ENCODE peak calls at places on chromosome 16, in seven cellular contexts. K, A, D, V, U, W and T are unnamed samples.

GRCh38 chr16:49520684-49521083 is 147.1 kb downstream of the C16orf78 start:
- DNase-seq in V (peak), K (no peak), W (no peak), D (no peak), U (no peak), A (no peak), T (no peak)

GRCh38 chr16:684961-685696 is 995 bp upstream of the JMJD8 start:
- DNase-seq in V (no peak), K (no peak), U (no peak), D (no peak), W (no peak), A (no peak), T (no peak)

GRCh38 chr16:2340564-2341455 is at the start of gene ABCA3:
- DNase-seq in U (peak), A (peak), W (peak), K (peak), D (peak), V (peak), T (peak)

GRCh38 chr16:17657037-17657436 is 186.3 kb upstream of the XYLT1 start:
- DNase-seq in A (no peak), U (no peak), K (no peak), W (no peak), D (no peak), V (no peak), T (peak)

GRCh38 chr16:1150511-1150982 is 2.4 kb upstream of the CACNA1H start:
- DNase-seq in D (no peak), K (peak), U (no peak), V (no peak), W (no peak), A (no peak), T (peak)

GRCh38 chr16:48611329-48612137 is 1.6 kb upstream of the N4BP1 start:
- DNase-seq in W (no peak), U (peak), V (peak), A (peak), D (no peak), K (peak), T (peak)

GRCh38 chr16:874366-875181 is 74.0 kb upstream of the GNG13 start:
- DNase-seq in U (no peak), A (no peak), D (no peak), K (no peak), V (peak), W (no peak), T (no peak)

GRCh38 chr16:23391381-23392222 is 61.4 kb downstream of the COG7 start:
- DNase-seq in D (no peak), K (no peak), U (no peak), W (no peak), V (peak), A (no peak), T (no peak)

GRCh38 chr16:3007957-3008748 is 4.6 kb upstream of the CLDN9 start:
- DNase-seq in U (no peak), V (no peak), D (peak), K (no peak), W (no peak), A (no peak), T (peak)

GRCh38 chr16:51353055-51353454 is 202.0 kb upstream of the SALL1 start:
- DNase-seq in V (no peak), D (no peak), A (no peak), K (no peak), W (no peak), U (no peak), T (no peak)

GRCh38 chr16:72749091-72749490 is 298.8 kb downstream of the ZFHX3 start:
- DNase-seq in K (no peak), W (no peak), A (no peak), U (no peak), D (no peak), V (no peak), T (no peak)

GRCh38 chr16:72937360-72937759 is 110.6 kb downstream of the ZFHX3 start:
- DNase-seq in V (no peak), U (no peak), A (no peak), K (no peak), D (no peak), W (no peak), T (no peak)

GRCh38 chr16:9124444-9124843 is 33.0 kb downstream of the HAPSTR1 start:
- DNase-seq in K (no peak), W (no peak), A (no peak), V (no peak), U (no peak), D (no peak), T (no peak)

GRCh38 chr16:10878644-10879498 is 1.9 kb downstream of the CIITA start:
- DNase-seq in D (no peak), U (no peak), A (no peak), V (no peak), W (no peak), K (no peak), T (no peak)

GRCh38 chr16:23835390-23836077 is at the start of gene PRKCB:
- DNase-seq in D (peak), V (no peak), W (peak), U (peak), K (peak), A (peak), T (peak)

GRCh38 chr16:85281181-85281580 is 168.9 kb upstream of the CIBAR2 start:
- DNase-seq in D (no peak), U (no peak), K (no peak), A (no peak), V (no peak), W (no peak), T (no peak)

GRCh38 chr16:88045820-88046303 is 94.6 kb downstream of the BANP start:
- DNase-seq in V (peak), W (no peak), U (no peak), A (no peak), K (no peak), D (no peak), T (no peak)

GRCh38 chr16:84545114-84545737 is 40.8 kb upstream of the MEAK7 start:
- DNase-seq in A (no peak), U (no peak), W (no peak), D (no peak), V (no peak), K (no peak), T (no peak)

GRCh38 chr16:82055117-82055516 is 20.1 kb downstream of the HSD17B2 start:
- DNase-seq in A (no peak), W (no peak), V (no peak), D (no peak), K (no peak), U (no peak), T (no peak)

GRCh38 chr16:68636064-68636551 is 9.0 kb upstream of the CDH3 start:
- DNase-seq in A (no peak), D (no peak), V (no peak), K (no peak), W (no peak), U (no peak), T (peak)

GRCh38 chr16:6714510-6714909 is 618.1 kb upstream of the RBFOX1 start:
- DNase-seq in K (no peak), U (no peak), W (no peak), D (no peak), A (no peak), V (no peak), T (no peak)

GRCh38 chr16:57475711-57476339 is 10.5 kb downstream of the DOK4 start:
- DNase-seq in V (no peak), A (peak), K (peak), D (peak), W (no peak), U (peak), T (peak)

GRCh38 chr16:825298-826061 is 24.9 kb upstream of the GNG13 start:
- DNase-seq in W (no peak), U (no peak), A (no peak), K (no peak), D (no peak), V (no peak), T (no peak)

GRCh38 chr16:21663889-21664647 is at the start of gene OTOA:
- DNase-seq in A (no peak), K (no peak), W (no peak), U (no peak), D (no peak), V (no peak), T (peak)

GRCh38 chr16:55542459-55543082 is 23.9 kb upstream of the CAPNS2 start:
- DNase-seq in D (no peak), U (no peak), A (no peak), K (no peak), V (no peak), W (no peak), T (no peak)